ENCODE peak calls at places on chromosomes 11 and 22, in nine cellular contexts. One of them, this sample, is unnamed.

GRCh38 chr11:116563028-116563712 is 209.6 kb downstream of the BUD13 start:
- DNase-seq in tibial nerve: no peak
- DNase-seq in ovary: no peak
- DNase-seq in body of pancreas: peak
- DNase-seq in esophagus muscularis mucosa: no peak
- DNase-seq in right lobe of liver: no peak
- DNase-seq in A549: peak
- DNase-seq in IMR-90: peak
- DNase-seq in testis: peak
- DNase-seq in this sample: no peak

GRCh38 chr11:23236846-23237550 is 376.7 kb upstream of the CCDC179 start:
- DNase-seq in tibial nerve: no peak
- DNase-seq in ovary: no peak
- DNase-seq in body of pancreas: no peak
- DNase-seq in esophagus muscularis mucosa: no peak
- DNase-seq in right lobe of liver: no peak
- DNase-seq in A549: no peak
- DNase-seq in IMR-90: peak
- DNase-seq in testis: no peak
- DNase-seq in this sample: no peak

GRCh38 chr11:45354976-45355705 is 69.0 kb upstream of the SYT13 start:
- DNase-seq in tibial nerve: peak
- DNase-seq in ovary: peak
- DNase-seq in body of pancreas: peak
- DNase-seq in esophagus muscularis mucosa: peak
- DNase-seq in right lobe of liver: peak
- DNase-seq in A549: peak
- DNase-seq in IMR-90: peak
- DNase-seq in testis: peak
- DNase-seq in this sample: peak

GRCh38 chr11:118485273-118485672 is 42.0 kb upstream of the TTC36 start:
- DNase-seq in tibial nerve: no peak
- DNase-seq in ovary: no peak
- DNase-seq in body of pancreas: no peak
- DNase-seq in esophagus muscularis mucosa: no peak
- DNase-seq in right lobe of liver: no peak
- DNase-seq in A549: peak
- DNase-seq in IMR-90: no peak
- DNase-seq in testis: no peak
- DNase-seq in this sample: no peak

GRCh38 chr11:35247428-35247827 is 108.5 kb downstream of the CD44 start:
- DNase-seq in tibial nerve: no peak
- DNase-seq in ovary: no peak
- DNase-seq in body of pancreas: no peak
- DNase-seq in esophagus muscularis mucosa: no peak
- DNase-seq in right lobe of liver: no peak
- DNase-seq in A549: no peak
- DNase-seq in IMR-90: no peak
- DNase-seq in testis: no peak
- DNase-seq in this sample: no peak

GRCh38 chr11:82846037-82846383 is 54.2 kb downstream of the PRCP start:
- DNase-seq in tibial nerve: no peak
- DNase-seq in ovary: no peak
- DNase-seq in body of pancreas: no peak
- DNase-seq in esophagus muscularis mucosa: no peak
- DNase-seq in right lobe of liver: no peak
- DNase-seq in A549: no peak
- DNase-seq in IMR-90: no peak
- DNase-seq in testis: no peak
- DNase-seq in this sample: no peak

GRCh38 chr11:117498791-117499190 is 171.1 kb downstream of the CEP164 start:
- DNase-seq in tibial nerve: no peak
- DNase-seq in ovary: no peak
- DNase-seq in body of pancreas: no peak
- DNase-seq in esophagus muscularis mucosa: no peak
- DNase-seq in right lobe of liver: no peak
- DNase-seq in A549: no peak
- DNase-seq in IMR-90: no peak
- DNase-seq in testis: no peak
- DNase-seq in this sample: no peak

GRCh38 chr11:106306942-106307341 is 229.5 kb downstream of the AASDHPPT start:
- DNase-seq in tibial nerve: no peak
- DNase-seq in ovary: no peak
- DNase-seq in body of pancreas: no peak
- DNase-seq in esophagus muscularis mucosa: no peak
- DNase-seq in right lobe of liver: no peak
- DNase-seq in A549: no peak
- DNase-seq in IMR-90: no peak
- DNase-seq in testis: peak
- DNase-seq in this sample: no peak

GRCh38 chr22:44348963-44349950 is 36.5 kb upstream of the SHISAL1 start:
- DNase-seq in tibial nerve: no peak
- DNase-seq in ovary: peak
- DNase-seq in body of pancreas: no peak
- DNase-seq in esophagus muscularis mucosa: no peak
- DNase-seq in right lobe of liver: no peak
- DNase-seq in A549: no peak
- DNase-seq in IMR-90: peak
- DNase-seq in testis: peak
- DNase-seq in this sample: no peak

GRCh38 chr11:67372232-67372992 is 986 bp downstream of the CLCF1 start:
- DNase-seq in tibial nerve: no peak
- DNase-seq in ovary: peak
- DNase-seq in body of pancreas: no peak
- DNase-seq in esophagus muscularis mucosa: no peak
- DNase-seq in right lobe of liver: no peak
- DNase-seq in A549: no peak
- DNase-seq in IMR-90: no peak
- DNase-seq in testis: no peak
- DNase-seq in this sample: peak
- TF ChIP-seq POLR2A in tibial nerve: peak
- TF ChIP-seq POLR2A in ovary: peak
- TF ChIP-seq POLR2A in body of pancreas: no peak
- TF ChIP-seq POLR2A in esophagus muscularis mucosa: no peak
- TF ChIP-seq POLR2A in right lobe of liver: peak
- TF ChIP-seq POLR2A in A549: peak
- TF ChIP-seq POLR2A in IMR-90: no peak
- TF ChIP-seq POLR2A in testis: no peak
- TF ChIP-seq POLR2A in this sample: peak

DNA sequence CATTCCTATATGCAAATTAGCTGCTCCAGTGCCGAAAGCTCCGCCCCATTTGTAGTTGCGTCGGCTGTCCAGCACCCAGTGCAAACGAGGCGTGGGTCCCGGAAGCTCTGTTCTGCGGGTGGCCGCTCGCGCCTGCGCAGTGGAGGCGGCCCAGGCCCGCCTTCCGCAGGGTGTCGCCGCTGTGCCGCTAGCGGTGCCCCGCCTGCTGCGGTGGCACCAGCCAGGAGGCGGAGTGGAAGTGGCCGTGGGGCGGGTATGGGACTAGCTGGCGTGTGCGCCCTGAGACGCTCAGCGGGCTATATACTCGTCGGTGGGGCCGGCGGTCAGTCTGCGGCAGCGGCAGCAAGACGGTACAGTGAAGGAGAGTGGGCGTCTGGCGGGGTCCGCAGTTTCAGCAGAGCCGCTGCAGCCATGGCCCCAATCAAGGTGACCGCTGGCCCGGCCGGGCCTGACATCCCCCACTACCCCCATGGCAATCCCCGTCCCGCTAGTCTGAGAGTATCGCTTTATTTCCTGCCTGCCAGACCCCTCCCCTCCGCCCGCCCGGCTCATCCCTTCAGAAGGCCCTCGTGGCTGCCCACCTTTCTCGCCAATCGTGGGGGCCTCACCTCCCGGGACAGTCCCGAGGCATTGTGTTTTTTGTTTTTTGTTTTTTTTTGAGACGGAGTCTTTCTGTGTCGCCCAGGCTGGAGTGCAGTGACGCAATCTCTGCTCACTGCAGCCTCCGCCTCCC is at the start of gene PRDX5:
- DNase-seq in tibial nerve: peak
- DNase-seq in ovary: peak
- DNase-seq in body of pancreas: peak
- DNase-seq in esophagus muscularis mucosa: peak
- DNase-seq in right lobe of liver: peak
- DNase-seq in A549: peak
- DNase-seq in IMR-90: peak
- DNase-seq in testis: peak
- DNase-seq in this sample: peak
- TF ChIP-seq POLR2A in tibial nerve: peak
- TF ChIP-seq POLR2A in ovary: peak
- TF ChIP-seq POLR2A in body of pancreas: peak
- TF ChIP-seq POLR2A in esophagus muscularis mucosa: peak
- TF ChIP-seq POLR2A in right lobe of liver: peak
- TF ChIP-seq POLR2A in A549: peak
- TF ChIP-seq POLR2A in IMR-90: peak
- TF ChIP-seq POLR2A in testis: peak
- TF ChIP-seq POLR2A in this sample: peak

GRCh38 chr11:19232910-19233503 is 7.7 kb downstream of the E2F8 start:
- DNase-seq in tibial nerve: no peak
- DNase-seq in ovary: no peak
- DNase-seq in body of pancreas: no peak
- DNase-seq in esophagus muscularis mucosa: peak
- DNase-seq in right lobe of liver: no peak
- DNase-seq in A549: peak
- DNase-seq in IMR-90: peak
- DNase-seq in testis: no peak
- DNase-seq in this sample: no peak
- TF ChIP-seq POLR2A in tibial nerve: no peak
- TF ChIP-seq POLR2A in ovary: no peak
- TF ChIP-seq POLR2A in body of pancreas: no peak
- TF ChIP-seq POLR2A in esophagus muscularis mucosa: no peak
- TF ChIP-seq POLR2A in right lobe of liver: no peak
- TF ChIP-seq POLR2A in A549: no peak
- TF ChIP-seq POLR2A in IMR-90: no peak
- TF ChIP-seq POLR2A in testis: no peak
- TF ChIP-seq POLR2A in this sample: no peak

GRCh38 chr11:91299980-91300379 is 924.6 kb upstream of the FAT3 start:
- DNase-seq in tibial nerve: no peak
- DNase-seq in ovary: no peak
- DNase-seq in body of pancreas: no peak
- DNase-seq in esophagus muscularis mucosa: no peak
- DNase-seq in right lobe of liver: no peak
- DNase-seq in A549: no peak
- DNase-seq in IMR-90: peak
- DNase-seq in testis: no peak
- DNase-seq in this sample: no peak
- TF ChIP-seq POLR2A in tibial nerve: no peak
- TF ChIP-seq POLR2A in ovary: no peak
- TF ChIP-seq POLR2A in body of pancreas: no peak
- TF ChIP-seq POLR2A in esophagus muscularis mucosa: no peak
- TF ChIP-seq POLR2A in right lobe of liver: no peak
- TF ChIP-seq POLR2A in A549: no peak
- TF ChIP-seq POLR2A in IMR-90: no peak
- TF ChIP-seq POLR2A in testis: no peak
- TF ChIP-seq POLR2A in this sample: no peak

GRCh38 chr22:50474711-50475651 is at the start of gene SBF1:
- DNase-seq in tibial nerve: peak
- DNase-seq in ovary: peak
- DNase-seq in body of pancreas: peak
- DNase-seq in esophagus muscularis mucosa: peak
- DNase-seq in right lobe of liver: peak
- DNase-seq in A549: peak
- DNase-seq in IMR-90: peak
- DNase-seq in testis: peak
- DNase-seq in this sample: peak
- TF ChIP-seq POLR2A in tibial nerve: peak
- TF ChIP-seq POLR2A in ovary: peak
- TF ChIP-seq POLR2A in body of pancreas: peak
- TF ChIP-seq POLR2A in esophagus muscularis mucosa: peak
- TF ChIP-seq POLR2A in right lobe of liver: peak
- TF ChIP-seq POLR2A in A549: peak
- TF ChIP-seq POLR2A in IMR-90: peak
- TF ChIP-seq POLR2A in testis: no peak
- TF ChIP-seq POLR2A in this sample: peak

This sample was measured in uterus.